ENCODE peak calls at places on chromosomes 6 and 20, in five cellular contexts. One of them, this sample, is unnamed.

GRCh38 chr6:131652472-131652871 is 15.4 kb downstream of the ENPP3 start:
- DNase-seq in astrocyte: peak; percentile 46
- DNase-seq in CD8-positive, alpha-beta T cell: no peak
- DNase-seq in GM23248: peak; percentile 53
- DNase-seq in Panc1: no peak
- DNase-seq in this sample: no peak

GRCh38 chr6:165800337-165800736 is 137.3 kb upstream of the PDE10A start:
- DNase-seq in CD8-positive, alpha-beta T cell: no peak
- DNase-seq in Panc1: no peak
- DNase-seq in GM23248: no peak
- DNase-seq in astrocyte: no peak
- DNase-seq in this sample: no peak

GRCh38 chr20:46998497-46999190 is 104.0 kb downstream of the EYA2 start:
- DNase-seq in GM23248: no peak
- DNase-seq in astrocyte: no peak
- DNase-seq in Panc1: no peak
- DNase-seq in CD8-positive, alpha-beta T cell: no peak
- DNase-seq in this sample: no peak

GRCh38 chr6:72976389-72976900 is 248.9 kb downstream of the KHDC1L start:
- DNase-seq in astrocyte: peak; percentile 41
- DNase-seq in GM23248: peak; percentile 8
- DNase-seq in Panc1: no peak
- DNase-seq in CD8-positive, alpha-beta T cell: no peak
- DNase-seq in this sample: no peak

GRCh38 chr6:147530132-147531060 is 21.9 kb downstream of the SAMD5 start:
- DNase-seq in astrocyte: no peak
- DNase-seq in CD8-positive, alpha-beta T cell: no peak
- DNase-seq in GM23248: no peak
- DNase-seq in Panc1: no peak
- DNase-seq in this sample: no peak

GRCh38 chr20:4160761-4161305 is 145.5 kb upstream of the RNF24 start:
- DNase-seq in CD8-positive, alpha-beta T cell: no peak
- DNase-seq in astrocyte: peak; percentile 54
- DNase-seq in GM23248: no peak
- DNase-seq in Panc1: no peak
- DNase-seq in this sample: no peak

GRCh38 chr6:2743280-2744205 is 7.2 kb downstream of the MYLK4 start:
- DNase-seq in Panc1: no peak
- DNase-seq in astrocyte: no peak
- DNase-seq in CD8-positive, alpha-beta T cell: no peak
- DNase-seq in GM23248: no peak
- DNase-seq in this sample: no peak

GRCh38 chr6:98775205-98775604 is 59.2 kb upstream of the POU3F2 start:
- DNase-seq in Panc1: no peak
- DNase-seq in GM23248: no peak
- DNase-seq in astrocyte: no peak
- DNase-seq in CD8-positive, alpha-beta T cell: no peak
- DNase-seq in this sample: no peak

GRCh38 chr20:38671186-38671585 is 53.1 kb upstream of the SLC32A1 start:
- DNase-seq in Panc1: no peak
- DNase-seq in CD8-positive, alpha-beta T cell: no peak
- DNase-seq in GM23248: no peak
- DNase-seq in astrocyte: no peak
- DNase-seq in this sample: no peak

GRCh38 chr6:16781348-16782169 is 20.3 kb upstream of the ATXN1 start:
- DNase-seq in astrocyte: no peak
- DNase-seq in CD8-positive, alpha-beta T cell: no peak
- DNase-seq in GM23248: no peak
- DNase-seq in Panc1: no peak
- DNase-seq in this sample: no peak

GRCh38 chr6:52511572-52512151 is 65.2 kb downstream of the TRAM2 start:
- DNase-seq in Panc1: no peak
- DNase-seq in astrocyte: peak; percentile 58
- DNase-seq in GM23248: peak; percentile 75
- DNase-seq in CD8-positive, alpha-beta T cell: no peak
- DNase-seq in this sample: peak; percentile 68

GRCh38 chr6:26211963-26212362 is 124.7 kb downstream of the HFE start:
- DNase-seq in Panc1: no peak
- DNase-seq in astrocyte: no peak
- DNase-seq in CD8-positive, alpha-beta T cell: no peak
- DNase-seq in GM23248: no peak
- DNase-seq in this sample: no peak

GRCh38 chr20:10469599-10469998 is 34.5 kb downstream of the SLX4IP start:
- DNase-seq in GM23248: peak; percentile 84
- DNase-seq in CD8-positive, alpha-beta T cell: no peak
- DNase-seq in astrocyte: peak; percentile 69
- DNase-seq in Panc1: peak; percentile 60
- DNase-seq in this sample: peak; percentile 24

GRCh38 chr20:24672886-24673677 is 203.7 kb downstream of the SYNDIG1 start:
- DNase-seq in astrocyte: peak; percentile 98
- DNase-seq in GM23248: peak; percentile 96
- DNase-seq in Panc1: no peak
- DNase-seq in CD8-positive, alpha-beta T cell: no peak
- DNase-seq in this sample: no peak

GRCh38 chr20:1160496-1160895 is 24.3 kb downstream of the TMEM74B start:
- DNase-seq in GM23248: no peak
- DNase-seq in Panc1: no peak
- DNase-seq in astrocyte: no peak
- DNase-seq in CD8-positive, alpha-beta T cell: no peak
- DNase-seq in this sample: no peak

GRCh38 chr6:16760536-16761468 is at the start of gene ATXN1:
- DNase-seq in GM23248: peak; percentile 80
- DNase-seq in Panc1: no peak
- DNase-seq in CD8-positive, alpha-beta T cell: peak; percentile 31
- DNase-seq in astrocyte: no peak
- DNase-seq in this sample: peak; percentile 48

GRCh38 chr20:60037120-60037499 is 78.9 kb downstream of the CDH26 start:
- DNase-seq in CD8-positive, alpha-beta T cell: no peak
- DNase-seq in Panc1: no peak
- DNase-seq in astrocyte: peak; percentile 29
- DNase-seq in GM23248: peak; percentile 67
- DNase-seq in this sample: no peak

GRCh38 chr6:6790891-6791290 is 202.4 kb downstream of the LY86 start:
- DNase-seq in astrocyte: peak; percentile 8
- DNase-seq in Panc1: no peak
- DNase-seq in GM23248: peak; percentile 29
- DNase-seq in CD8-positive, alpha-beta T cell: no peak
- DNase-seq in this sample: no peak

GRCh38 chr6:33419580-33420492 is at the start of gene SYNGAP1:
- DNase-seq in CD8-positive, alpha-beta T cell: no peak
- DNase-seq in Panc1: no peak
- DNase-seq in astrocyte: peak; percentile 57
- DNase-seq in GM23248: peak; percentile 63
- DNase-seq in this sample: peak; percentile 91

GRCh38 chr6:117157448-117157847 is 107.9 kb upstream of the VGLL2 start:
- DNase-seq in astrocyte: no peak
- DNase-seq in CD8-positive, alpha-beta T cell: no peak
- DNase-seq in GM23248: no peak
- DNase-seq in Panc1: no peak
- DNase-seq in this sample: no peak

GRCh38 chr6:20706293-20707165 is 172.3 kb downstream of the CDKAL1 start:
- DNase-seq in GM23248: peak; percentile 20
- DNase-seq in CD8-positive, alpha-beta T cell: no peak
- DNase-seq in astrocyte: peak; percentile 82
- DNase-seq in Panc1: no peak
- DNase-seq in this sample: no peak

GRCh38 chr20:21102691-21103311 is 3.4 kb downstream of the LINC00237 start:
- DNase-seq in Panc1: no peak
- DNase-seq in astrocyte: no peak
- DNase-seq in GM23248: peak; percentile 41
- DNase-seq in CD8-positive, alpha-beta T cell: no peak
- DNase-seq in this sample: no peak

GRCh38 chr20:38195041-38195504 is 30.0 kb upstream of the TGM2 start:
- DNase-seq in CD8-positive, alpha-beta T cell: no peak
- DNase-seq in GM23248: no peak
- DNase-seq in astrocyte: no peak
- DNase-seq in Panc1: no peak
- DNase-seq in this sample: no peak

GRCh38 chr6:72857791-72858190 is 235.9 kb downstream of the KCNQ5 start:
- DNase-seq in CD8-positive, alpha-beta T cell: no peak
- DNase-seq in GM23248: peak; percentile 42
- DNase-seq in astrocyte: peak; percentile 45
- DNase-seq in Panc1: no peak
- DNase-seq in this sample: no peak

GRCh38 chr6:26351544-26351953 is 13.4 kb upstream of the BTN3A2 start:
- DNase-seq in Panc1: peak; percentile 89
- DNase-seq in GM23248: peak; percentile 94
- DNase-seq in CD8-positive, alpha-beta T cell: no peak
- DNase-seq in astrocyte: peak; percentile 97
- DNase-seq in this sample: peak; percentile 33

GRCh38 chr6:166005401-166005845 is 162.2 kb downstream of the TBXT start:
- DNase-seq in CD8-positive, alpha-beta T cell: no peak
- DNase-seq in GM23248: peak; percentile 60
- DNase-seq in astrocyte: peak; percentile 73
- DNase-seq in Panc1: no peak
- DNase-seq in this sample: no peak

GRCh38 chr6:147567141-147567805 is 58.8 kb downstream of the SAMD5 start:
- DNase-seq in astrocyte: no peak
- DNase-seq in CD8-positive, alpha-beta T cell: no peak
- DNase-seq in GM23248: peak; percentile 28
- DNase-seq in Panc1: no peak
- DNase-seq in this sample: peak; percentile 62

GRCh38 chr6:16769131-16769985 is 8.1 kb upstream of the ATXN1 start:
- DNase-seq in Panc1: no peak
- DNase-seq in astrocyte: peak; percentile 99
- DNase-seq in CD8-positive, alpha-beta T cell: peak; percentile 59
- DNase-seq in GM23248: peak; percentile 92
- DNase-seq in this sample: no peak

GRCh38 chr6:3752538-3753227 is 1.2 kb upstream of the PXDC1 start:
- DNase-seq in GM23248: no peak
- DNase-seq in astrocyte: no peak
- DNase-seq in CD8-positive, alpha-beta T cell: no peak
- DNase-seq in Panc1: no peak
- DNase-seq in this sample: no peak

DNA sequence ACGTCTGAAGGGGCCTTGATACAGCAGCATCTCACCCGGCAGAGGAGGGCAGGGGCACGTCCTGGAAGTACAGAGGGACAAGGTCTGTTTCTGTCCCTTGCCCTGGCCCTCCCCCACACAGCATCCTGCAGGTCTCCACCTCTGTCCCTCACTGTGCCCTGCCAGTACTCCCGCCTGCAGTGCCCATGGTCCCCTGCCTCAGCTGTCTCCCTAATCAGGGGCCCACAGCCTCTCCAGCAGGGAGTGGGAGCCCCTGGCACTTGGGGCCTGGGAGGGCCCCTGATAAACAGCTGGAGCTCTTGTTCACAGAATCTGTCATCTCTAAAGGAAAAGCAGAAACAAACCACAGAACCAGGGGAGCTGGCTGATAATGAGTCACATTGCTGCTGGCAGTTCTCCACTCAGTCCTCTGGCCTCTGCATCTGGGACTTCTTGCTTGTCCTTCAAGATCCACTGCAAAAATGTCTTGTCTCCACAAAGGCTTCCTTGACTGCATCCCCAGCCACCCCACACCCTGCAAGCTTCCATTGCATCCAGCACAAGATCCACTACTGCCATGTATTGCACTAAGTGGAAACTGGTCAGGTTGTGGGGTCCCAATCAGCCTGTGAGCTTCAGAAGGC is 33.2 kb upstream of the TAF8 start:
- DNase-seq in CD8-positive, alpha-beta T cell: no peak
- DNase-seq in Panc1: no peak
- DNase-seq in GM23248: peak; percentile 82
- DNase-seq in astrocyte: peak; percentile 81
- DNase-seq in this sample: no peak
- H3K4me3 ChIP-seq in CD8-positive, alpha-beta T cell: no peak overlapping the region
- H3K4me3 ChIP-seq in Panc1: no peak overlapping the region
- H3K4me3 ChIP-seq in GM23248: no peak overlapping the region
- H3K4me3 ChIP-seq in astrocyte: no peak overlapping the region
- H3K4me3 ChIP-seq in this sample: no peak overlapping the region

GRCh38 chr20:45967551-45968080 is 4.4 kb downstream of the ZNF335 start:
- DNase-seq in GM23248: no peak
- DNase-seq in CD8-positive, alpha-beta T cell: no peak
- DNase-seq in Panc1: no peak
- DNase-seq in astrocyte: no peak
- DNase-seq in this sample: no peak
- H3K9me3 ChIP-seq in GM23248: no peaks in the 10 kb centered on the region
- H3K9me3 ChIP-seq in CD8-positive, alpha-beta T cell: no peaks in the 10 kb centered on the region
- H3K9me3 ChIP-seq in Panc1: no peaks in the 10 kb centered on the region
- H3K9me3 ChIP-seq in astrocyte: no peaks in the 10 kb centered on the region
- H3K9me3 ChIP-seq in this sample: no peaks in the 10 kb centered on the region

DNA sequence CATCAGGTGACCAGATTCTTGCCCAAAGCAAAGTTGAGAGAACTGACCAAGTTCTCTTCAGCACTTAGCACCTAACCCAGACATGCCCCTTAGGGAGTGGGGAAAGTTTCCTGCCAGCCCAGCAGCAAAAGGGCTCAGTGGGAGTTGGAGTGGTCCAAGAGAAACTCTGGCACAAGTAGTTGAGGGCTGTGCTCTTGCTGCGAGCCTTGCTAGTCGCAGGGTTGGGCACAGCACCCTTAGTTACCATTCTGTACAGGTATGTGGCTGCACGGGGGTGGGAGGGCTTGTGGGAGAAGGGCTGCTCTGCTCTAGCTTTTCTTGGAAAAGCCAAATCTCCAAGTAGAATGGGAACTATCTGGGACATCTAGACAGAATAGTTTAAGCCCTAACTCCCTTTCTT is 6.4 kb downstream of the POLR1C start:
- DNase-seq in CD8-positive, alpha-beta T cell: no peak
- DNase-seq in GM23248: no peak
- DNase-seq in astrocyte: no peak
- DNase-seq in Panc1: no peak
- DNase-seq in this sample: no peak
- H3K36me3 ChIP-seq in CD8-positive, alpha-beta T cell: peaks cover 68% of the 10 kb centered on the region
- H3K36me3 ChIP-seq in GM23248: peaks cover 80% of the 10 kb centered on the region
- H3K36me3 ChIP-seq in astrocyte: peaks cover 78% of the 10 kb centered on the region
- H3K36me3 ChIP-seq in Panc1: peaks cover 29% of the 10 kb centered on the region
- H3K36me3 ChIP-seq in this sample: peaks cover 100% of the 10 kb centered on the region

GRCh38 chr20:62069741-62070216 is 4.1 kb upstream of the TAF4 start:
- DNase-seq in GM23248: peak; percentile 87
- DNase-seq in CD8-positive, alpha-beta T cell: no peak
- DNase-seq in Panc1: no peak
- DNase-seq in astrocyte: peak; percentile 72
- DNase-seq in this sample: no peak
- H3K4me3 ChIP-seq in GM23248: no peak overlapping the region
- H3K4me3 ChIP-seq in CD8-positive, alpha-beta T cell: no peak overlapping the region
- H3K4me3 ChIP-seq in Panc1: no peak overlapping the region
- H3K4me3 ChIP-seq in astrocyte: no peak overlapping the region
- H3K4me3 ChIP-seq in this sample: no peak overlapping the region

GRCh38 chr6:67541591-67541990 is 1093.5 kb upstream of the ADGRB3 start:
- DNase-seq in CD8-positive, alpha-beta T cell: no peak
- DNase-seq in astrocyte: peak; percentile 21
- DNase-seq in Panc1: no peak
- DNase-seq in GM23248: no peak
- DNase-seq in this sample: no peak
- H3K9me3 ChIP-seq in CD8-positive, alpha-beta T cell: no peaks in the 10 kb centered on the region
- H3K9me3 ChIP-seq in astrocyte: peaks cover 10% of the 10 kb centered on the region
- H3K9me3 ChIP-seq in Panc1: peaks cover 38% of the 10 kb centered on the region
- H3K9me3 ChIP-seq in GM23248: no peaks in the 10 kb centered on the region
- H3K9me3 ChIP-seq in this sample: peaks cover 3% of the 10 kb centered on the region

This sample was measured in WERI-Rb-1.